ENCODE peak calls at places on chromosomes 11 and 22, in six cellular contexts. A is HFF-Myc, D is endothelial cell, B is type B pancreatic cell, J is RWPE2, Q is nephron progenitor cell. G is an unnamed sample.

GRCh38 chr22:45534339-45535192 is 31.9 kb downstream of the FBLN1 start:
- DNase-seq in A (no peak), D (no peak), B (no peak), J (no peak), Q (no peak), G (no peak)

GRCh38 chr11:88689548-88690240 is 352.2 kb upstream of the CTSC start:
- DNase-seq in A (no peak), D (no peak), B (no peak), J (no peak), Q (no peak), G (no peak)

GRCh38 chr11:47394050-47394321 is 14.4 kb upstream of the SLC39A13 start:
- DNase-seq in A (no peak), D (no peak), B (no peak), J (no peak), Q (no peak), G (no peak)

GRCh38 chr11:93329936-93330445 is 551 bp upstream of the DEUP1 start:
- DNase-seq in A (no peak), D (peak; percentile 4), B (no peak), J (no peak), Q (peak; percentile 25), G (no peak)

GRCh38 chr11:84173078-84173477 is 886.9 kb upstream of the CCDC90B start:
- DNase-seq in A (no peak), D (no peak), B (no peak), J (no peak), Q (no peak), G (no peak)

GRCh38 chr11:74025467-74026166 is 16.7 kb upstream of the UCP3 start:
- DNase-seq in A (no peak), D (no peak), B (no peak), J (no peak), Q (no peak), G (no peak)

GRCh38 chr22:19962246-19962908 is 20.8 kb upstream of the TXNRD2 start:
- DNase-seq in A (no peak), D (peak; percentile 85), B (no peak), J (peak; percentile 88), Q (peak; percentile 79), G (peak; percentile 57)

GRCh38 chr22:37105990-37106389 is 3.5 kb downstream of the TMPRSS6 start:
- DNase-seq in A (no peak), D (no peak), B (no peak), J (no peak), Q (no peak), G (no peak)

GRCh38 chr22:40332319-40332781 is 13.9 kb upstream of the ADSL start:
- DNase-seq in A (no peak), D (no peak), B (no peak), J (no peak), Q (no peak), G (no peak)

GRCh38 chr11:72730706-72731105 is 21.5 kb downstream of the ARAP1 start:
- DNase-seq in A (no peak), D (no peak), B (no peak), J (no peak), Q (no peak), G (no peak)

GRCh38 chr22:24550028-24550901 is 4.7 kb downstream of the GUCD1 start:
- DNase-seq in A (no peak), D (no peak), B (no peak), J (no peak), Q (no peak), G (no peak)

GRCh38 chr22:49446145-49446758 is 381.4 kb downstream of the BRD1 start:
- DNase-seq in A (no peak), D (no peak), B (no peak), J (no peak), Q (no peak), G (no peak)

GRCh38 chr11:2977113-2977512 is 15.0 kb downstream of the NAP1L4 start:
- DNase-seq in A (no peak), D (no peak), B (no peak), J (no peak), Q (no peak), G (no peak)

GRCh38 chr11:128716661-128717210 is 22.9 kb downstream of the FLI1 start:
- DNase-seq in A (no peak), D (no peak), B (no peak), J (no peak), Q (no peak), G (no peak)

GRCh38 chr11:2516276-2517015 is 71.6 kb downstream of the KCNQ1 start:
- DNase-seq in A (no peak), D (no peak), B (no peak), J (no peak), Q (no peak), G (peak; percentile 20)

GRCh38 chr22:32542332-32543019 is 67.9 kb downstream of the FBXO7 start:
- DNase-seq in A (no peak), D (no peak), B (no peak), J (no peak), Q (no peak), G (peak; percentile 83)

GRCh38 chr11:119107538-119108150 is 500 bp downstream of the C2CD2L start:
- DNase-seq in A (no peak), D (no peak), B (no peak), J (no peak), Q (peak; percentile 47), G (no peak)

GRCh38 chr11:94673353-94673752 is 94.8 kb upstream of the AMOTL1 start:
- DNase-seq in A (no peak), D (no peak), B (peak; percentile 7), J (no peak), Q (no peak), G (no peak)

GRCh38 chr11:134584706-134585445 is 172.8 kb upstream of the B3GAT1 start:
- DNase-seq in A (no peak), D (no peak), B (no peak), J (no peak), Q (peak; percentile 28), G (peak; percentile 49)

GRCh38 chr11:63508009-63508408 is 2.1 kb downstream of the LGALS12 start:
- DNase-seq in A (no peak), D (peak; percentile 42), B (no peak), J (no peak), Q (peak; percentile 27), G (peak; percentile 41)

GRCh38 chr11:45922425-45923082 is at the start of gene LARGE2:
- DNase-seq in A (no peak), D (no peak), B (no peak), J (peak; percentile 75), Q (peak; percentile 78), G (no peak)

GRCh38 chr11:68032997-68033707 is 2.7 kb downstream of the NDUFS8 start:
- DNase-seq in A (no peak), D (no peak), B (no peak), J (no peak), Q (no peak), G (no peak)

GRCh38 chr11:114059984-114060401 is 482 bp downstream of the ZBTB16 start:
- DNase-seq in A (no peak), D (peak; percentile 16), B (no peak), J (no peak), Q (no peak), G (no peak)

DNA sequence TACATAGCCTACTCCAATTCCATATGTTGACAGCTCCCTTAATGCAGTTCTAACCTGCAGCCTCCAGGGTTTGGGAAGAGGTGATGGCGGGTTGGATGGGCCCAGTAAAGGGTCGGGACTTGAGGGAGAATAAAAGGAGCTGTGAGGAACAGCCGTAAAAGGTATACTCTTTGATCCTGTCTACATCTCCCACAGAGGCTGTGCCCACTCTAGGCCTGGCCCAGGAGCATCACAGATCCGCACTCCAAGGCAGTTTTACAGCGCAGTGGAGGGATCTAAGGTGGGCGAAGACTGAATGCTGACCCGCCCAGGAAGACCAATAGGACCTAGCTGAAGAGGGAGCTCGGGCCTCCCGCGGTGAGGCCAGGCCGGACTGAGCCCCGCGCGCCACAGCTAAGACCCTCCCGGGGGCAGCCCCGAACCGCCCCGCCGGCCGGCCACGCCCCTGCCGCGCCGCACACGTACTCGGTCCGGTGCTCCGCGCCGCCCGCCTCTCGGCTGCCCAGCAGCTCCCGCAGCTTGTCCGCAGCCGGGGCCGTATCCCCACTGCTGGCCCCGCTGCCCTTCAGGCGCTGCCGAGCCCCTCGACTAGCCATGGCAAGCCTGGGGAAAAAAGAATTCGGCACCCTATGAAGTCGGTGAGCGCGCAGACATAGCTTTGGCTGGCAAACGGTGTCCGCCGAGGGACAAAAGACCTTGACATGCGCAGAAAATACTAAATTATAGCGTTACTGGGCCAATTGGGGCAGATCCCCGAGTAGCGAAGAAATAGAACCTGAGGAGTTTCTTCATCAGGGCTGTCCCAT is at the start of gene ALG9:
- DNase-seq in A (peak; percentile 60), D (peak; percentile 75), B (peak; percentile 83), J (peak; percentile 69), Q (peak; percentile 86), G (peak; percentile 92)
- TF ChIP-seq CTCF in A (peak; percentile 17), D (peak; percentile 38), B (peak; percentile 62), J (peak; percentile 23), Q (peak; percentile 20), G (peak; percentile 24)

DNA sequence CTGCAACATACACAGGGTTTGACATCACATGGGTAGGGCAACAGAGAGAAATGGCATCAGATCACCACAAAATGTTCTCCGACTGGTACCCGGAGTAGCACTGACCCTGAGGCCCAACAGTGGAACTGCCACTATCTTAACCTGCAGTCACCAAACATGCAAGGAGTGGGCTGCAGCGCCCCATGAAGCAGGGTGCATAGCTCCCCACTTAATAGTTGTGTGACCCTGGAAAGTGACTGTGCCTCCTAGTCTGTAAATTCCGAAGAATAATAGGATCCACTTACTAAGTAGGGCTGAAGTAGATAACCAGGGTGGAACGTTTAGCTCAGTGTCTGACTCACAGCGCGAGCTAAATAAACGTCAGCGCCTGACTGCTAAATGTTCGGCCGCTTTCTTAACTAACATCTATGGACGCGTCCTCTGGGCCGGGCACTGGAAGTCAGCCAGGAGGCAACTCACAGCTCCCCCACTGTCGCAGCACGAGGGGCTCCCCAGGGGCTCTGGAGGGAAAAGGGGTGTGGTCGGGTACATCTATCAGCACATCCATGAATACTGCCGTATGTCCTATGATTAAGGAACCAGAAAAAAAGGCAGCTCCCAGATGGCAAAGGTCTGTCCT is 777 bp downstream of the LTO1 start:
- DNase-seq in A (no peak), D (no peak), B (no peak), J (no peak), Q (no peak), G (no peak)
- TF ChIP-seq CTCF in A (no peak), D (no peak), B (no peak), J (no peak), Q (no peak), G (no peak)

DNA sequence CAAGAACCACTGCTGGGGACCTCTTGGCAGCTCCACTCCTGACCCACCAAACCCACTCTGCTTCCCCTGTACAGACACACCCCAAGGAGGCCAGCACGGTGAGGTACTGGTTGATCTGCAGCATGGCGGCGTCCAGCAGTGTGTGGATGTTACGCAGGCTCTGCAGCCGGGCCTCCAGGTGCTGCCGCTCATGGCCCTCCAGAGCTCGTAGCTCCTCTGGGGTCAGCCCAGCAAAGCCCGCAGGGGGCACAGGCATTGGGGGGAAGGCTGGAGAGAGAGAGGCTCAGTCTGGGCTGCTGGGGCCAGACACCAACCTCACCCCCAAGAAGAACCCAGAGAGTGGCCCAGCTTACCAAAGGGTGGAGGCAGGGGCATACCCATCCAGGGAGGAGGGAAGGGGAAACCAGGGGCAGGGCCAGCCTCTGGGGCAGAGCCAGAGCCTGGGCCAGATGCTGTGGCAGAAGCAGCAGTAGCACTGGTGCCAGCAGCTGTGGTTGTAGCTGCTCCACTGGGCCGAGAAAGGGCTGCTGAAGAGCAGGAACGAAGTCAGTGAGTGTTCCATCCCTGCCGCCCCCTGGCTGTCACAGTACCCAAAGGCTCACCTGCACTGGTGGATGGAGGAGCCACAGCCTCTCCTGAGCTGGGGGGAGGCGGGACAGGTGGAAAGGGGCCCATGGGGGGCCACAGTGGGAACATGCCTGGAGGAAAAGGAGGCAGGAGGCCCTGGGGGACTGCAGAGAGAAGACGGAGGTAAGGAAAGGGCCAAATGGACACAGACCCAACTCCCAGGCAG is 4.5 kb downstream of the SYVN1 start:
- DNase-seq in A (no peak), D (no peak), B (no peak), J (no peak), Q (no peak), G (no peak)
- TF ChIP-seq CTCF in A (no peak), D (no peak), B (no peak), J (no peak), Q (no peak), G (no peak)

GRCh38 chr11:123163621-123164020 is 31.4 kb downstream of the CLMP start:
- DNase-seq in A (no peak), D (no peak), B (no peak), J (no peak), Q (no peak), G (no peak)
- TF ChIP-seq CTCF in A (peak; percentile 32), D (no peak), B (no peak), J (no peak), Q (no peak), G (no peak)

G was measured in heart left ventricle.